ENCODE peak calls at places on chromosomes 1 and 21, in seven cellular contexts. One of them, this sample, is unnamed.

GRCh38 chr21:33059319-33059894 is 10.5 kb upstream of the OLIG1 start:
- DNase-seq in left cardiac atrium: no peak
- DNase-seq in NCI-H446 treated with DMSO at 0.1 percent for 48 hours: no peak
- DNase-seq in pulmonary artery endothelial cell: no peak
- DNase-seq in K562: no peak
- DNase-seq in NCI-H1417: no peak
- DNase-seq in CD8-positive, alpha-beta memory T cell: no peak
- DNase-seq in this sample: peak

GRCh38 chr1:182279724-182280506 is 111.7 kb downstream of the GLUL start:
- DNase-seq in K562: no peak
- DNase-seq in CD8-positive, alpha-beta memory T cell: no peak
- DNase-seq in NCI-H1417: peak
- DNase-seq in left cardiac atrium: no peak
- DNase-seq in NCI-H446 treated with DMSO at 0.1 percent for 48 hours: no peak
- DNase-seq in pulmonary artery endothelial cell: no peak
- DNase-seq in this sample: no peak

GRCh38 chr1:23556661-23557470 is 2.4 kb downstream of the ID3 start:
- DNase-seq in K562: no peak
- DNase-seq in CD8-positive, alpha-beta memory T cell: no peak
- DNase-seq in NCI-H1417: peak
- DNase-seq in NCI-H446 treated with DMSO at 0.1 percent for 48 hours: peak
- DNase-seq in pulmonary artery endothelial cell: no peak
- DNase-seq in left cardiac atrium: no peak
- DNase-seq in this sample: no peak

GRCh38 chr1:26378879-26379251 is 6.3 kb upstream of the ZNF683 start:
- DNase-seq in NCI-H446 treated with DMSO at 0.1 percent for 48 hours: no peak
- DNase-seq in CD8-positive, alpha-beta memory T cell: no peak
- DNase-seq in left cardiac atrium: no peak
- DNase-seq in K562: no peak
- DNase-seq in NCI-H1417: no peak
- DNase-seq in pulmonary artery endothelial cell: no peak
- DNase-seq in this sample: no peak

GRCh38 chr1:53888716-53889115 is 881 bp downstream of the YIPF1 start:
- DNase-seq in CD8-positive, alpha-beta memory T cell: no peak
- DNase-seq in left cardiac atrium: no peak
- DNase-seq in NCI-H1417: no peak
- DNase-seq in NCI-H446 treated with DMSO at 0.1 percent for 48 hours: no peak
- DNase-seq in K562: no peak
- DNase-seq in pulmonary artery endothelial cell: no peak
- DNase-seq in this sample: no peak

GRCh38 chr1:111948209-111949131 is 41.0 kb downstream of the KCND3 start:
- DNase-seq in K562: no peak
- DNase-seq in CD8-positive, alpha-beta memory T cell: no peak
- DNase-seq in pulmonary artery endothelial cell: no peak
- DNase-seq in NCI-H1417: peak
- DNase-seq in NCI-H446 treated with DMSO at 0.1 percent for 48 hours: peak
- DNase-seq in left cardiac atrium: peak
- DNase-seq in this sample: no peak

GRCh38 chr21:46221664-46222435 is 6.7 kb downstream of the LSS start:
- DNase-seq in K562: no peak
- DNase-seq in pulmonary artery endothelial cell: no peak
- DNase-seq in NCI-H1417: no peak
- DNase-seq in left cardiac atrium: no peak
- DNase-seq in NCI-H446 treated with DMSO at 0.1 percent for 48 hours: no peak
- DNase-seq in CD8-positive, alpha-beta memory T cell: no peak
- DNase-seq in this sample: no peak

GRCh38 chr1:225426395-225427248 is 1.2 kb downstream of the LBR start:
- DNase-seq in K562: no peak
- DNase-seq in pulmonary artery endothelial cell: no peak
- DNase-seq in NCI-H1417: peak
- DNase-seq in NCI-H446 treated with DMSO at 0.1 percent for 48 hours: no peak
- DNase-seq in left cardiac atrium: peak
- DNase-seq in CD8-positive, alpha-beta memory T cell: no peak
- DNase-seq in this sample: no peak

GRCh38 chr1:212430416-212430815 is 2.3 kb upstream of the NENF start:
- DNase-seq in CD8-positive, alpha-beta memory T cell: no peak
- DNase-seq in NCI-H446 treated with DMSO at 0.1 percent for 48 hours: no peak
- DNase-seq in NCI-H1417: no peak
- DNase-seq in pulmonary artery endothelial cell: no peak
- DNase-seq in K562: no peak
- DNase-seq in left cardiac atrium: no peak
- DNase-seq in this sample: no peak

GRCh38 chr1:26164036-26164927 is 4.5 kb downstream of the C1orf232 start:
- DNase-seq in left cardiac atrium: peak
- DNase-seq in NCI-H1417: peak
- DNase-seq in NCI-H446 treated with DMSO at 0.1 percent for 48 hours: no peak
- DNase-seq in pulmonary artery endothelial cell: no peak
- DNase-seq in K562: peak
- DNase-seq in CD8-positive, alpha-beta memory T cell: peak
- DNase-seq in this sample: no peak

GRCh38 chr1:69573911-69574310 is 6.2 kb downstream of the LRRC7 start:
- DNase-seq in NCI-H1417: no peak
- DNase-seq in pulmonary artery endothelial cell: no peak
- DNase-seq in K562: no peak
- DNase-seq in left cardiac atrium: no peak
- DNase-seq in CD8-positive, alpha-beta memory T cell: no peak
- DNase-seq in NCI-H446 treated with DMSO at 0.1 percent for 48 hours: no peak
- DNase-seq in this sample: no peak

GRCh38 chr21:38159355-38159754 is 97.4 kb upstream of the KCNJ15 start:
- DNase-seq in K562: peak
- DNase-seq in NCI-H1417: peak
- DNase-seq in pulmonary artery endothelial cell: peak
- DNase-seq in CD8-positive, alpha-beta memory T cell: no peak
- DNase-seq in NCI-H446 treated with DMSO at 0.1 percent for 48 hours: peak
- DNase-seq in left cardiac atrium: peak
- DNase-seq in this sample: no peak

GRCh38 chr1:6694126-6694713 is 7.4 kb downstream of the DNAJC11 start:
- DNase-seq in K562: no peak
- DNase-seq in pulmonary artery endothelial cell: no peak
- DNase-seq in CD8-positive, alpha-beta memory T cell: no peak
- DNase-seq in NCI-H1417: no peak
- DNase-seq in NCI-H446 treated with DMSO at 0.1 percent for 48 hours: no peak
- DNase-seq in left cardiac atrium: no peak
- DNase-seq in this sample: no peak

GRCh38 chr1:99441234-99442095 is 177.2 kb downstream of the PLPPR4 start:
- DNase-seq in K562: no peak
- DNase-seq in left cardiac atrium: no peak
- DNase-seq in NCI-H1417: no peak
- DNase-seq in pulmonary artery endothelial cell: peak
- DNase-seq in NCI-H446 treated with DMSO at 0.1 percent for 48 hours: no peak
- DNase-seq in CD8-positive, alpha-beta memory T cell: no peak
- DNase-seq in this sample: no peak

GRCh38 chr1:226424228-226425003 is 16.5 kb upstream of the PARP1 start:
- DNase-seq in NCI-H1417: peak
- DNase-seq in pulmonary artery endothelial cell: no peak
- DNase-seq in CD8-positive, alpha-beta memory T cell: no peak
- DNase-seq in left cardiac atrium: no peak
- DNase-seq in NCI-H446 treated with DMSO at 0.1 percent for 48 hours: peak
- DNase-seq in K562: no peak
- DNase-seq in this sample: no peak

GRCh38 chr1:84997667-84998600 is 1.0 kb upstream of the MCOLN2 start:
- DNase-seq in CD8-positive, alpha-beta memory T cell: peak
- DNase-seq in K562: no peak
- DNase-seq in left cardiac atrium: no peak
- DNase-seq in pulmonary artery endothelial cell: no peak
- DNase-seq in NCI-H1417: no peak
- DNase-seq in NCI-H446 treated with DMSO at 0.1 percent for 48 hours: no peak
- DNase-seq in this sample: no peak

GRCh38 chr21:45408811-45409261 is 3.9 kb downstream of the COL18A1 start:
- DNase-seq in NCI-H446 treated with DMSO at 0.1 percent for 48 hours: no peak
- DNase-seq in NCI-H1417: no peak
- DNase-seq in K562: no peak
- DNase-seq in pulmonary artery endothelial cell: no peak
- DNase-seq in left cardiac atrium: peak
- DNase-seq in CD8-positive, alpha-beta memory T cell: no peak
- DNase-seq in this sample: no peak

GRCh38 chr1:59383963-59384362 is 87.1 kb downstream of the FGGY start:
- DNase-seq in NCI-H1417: no peak
- DNase-seq in pulmonary artery endothelial cell: no peak
- DNase-seq in NCI-H446 treated with DMSO at 0.1 percent for 48 hours: peak
- DNase-seq in K562: no peak
- DNase-seq in left cardiac atrium: no peak
- DNase-seq in CD8-positive, alpha-beta memory T cell: no peak
- DNase-seq in this sample: no peak

GRCh38 chr1:94025383-94026340 is 95.3 kb downstream of the ABCA4 start:
- DNase-seq in NCI-H1417: peak
- DNase-seq in pulmonary artery endothelial cell: peak
- DNase-seq in K562: peak
- DNase-seq in CD8-positive, alpha-beta memory T cell: no peak
- DNase-seq in left cardiac atrium: no peak
- DNase-seq in NCI-H446 treated with DMSO at 0.1 percent for 48 hours: peak
- DNase-seq in this sample: no peak